ENCODE peak calls at places on chromosomes 3 and 15, in nine cellular contexts. One of them, this sample, is unnamed. For H3K4me1, the result is how much of the 10 kb centered on the place peaks cover.

GRCh38 chr15:72599855-72600464 is 54.5 kb upstream of the GOLGA6B start:
- DNase-seq in keratinocyte: no peak
- DNase-seq in lung: no peak
- DNase-seq in mesendoderm: peak
- DNase-seq in mammary epithelial cell: peak
- DNase-seq in Panc1: peak
- DNase-seq in CD8-positive, alpha-beta memory T cell: no peak
- DNase-seq in pancreas: no peak
- DNase-seq in HCT116: peak
- DNase-seq in this sample: no peak

GRCh38 chr15:42137461-42138261 is 18.8 kb downstream of the PLA2G4F start:
- DNase-seq in Panc1: no peak
- DNase-seq in HCT116: peak
- DNase-seq in keratinocyte: no peak
- DNase-seq in mesendoderm: peak
- DNase-seq in CD8-positive, alpha-beta memory T cell: no peak
- DNase-seq in pancreas: no peak
- DNase-seq in lung: peak
- DNase-seq in mammary epithelial cell: peak
- DNase-seq in this sample: no peak

GRCh38 chr3:81395739-81396138 is 365.7 kb downstream of the GBE1 start:
- DNase-seq in mammary epithelial cell: no peak
- DNase-seq in keratinocyte: no peak
- DNase-seq in lung: no peak
- DNase-seq in CD8-positive, alpha-beta memory T cell: no peak
- DNase-seq in mesendoderm: peak
- DNase-seq in pancreas: no peak
- DNase-seq in HCT116: no peak
- DNase-seq in Panc1: no peak
- DNase-seq in this sample: no peak

GRCh38 chr3:57512174-57512573 is 32.0 kb downstream of the DNAH12 start:
- DNase-seq in pancreas: no peak
- DNase-seq in mesendoderm: no peak
- DNase-seq in Panc1: no peak
- DNase-seq in CD8-positive, alpha-beta memory T cell: no peak
- DNase-seq in mammary epithelial cell: no peak
- DNase-seq in keratinocyte: no peak
- DNase-seq in lung: no peak
- DNase-seq in HCT116: no peak
- DNase-seq in this sample: no peak

GRCh38 chr3:195114786-195115597 is 156.0 kb downstream of the XXYLT1 start:
- DNase-seq in mammary epithelial cell: no peak
- DNase-seq in keratinocyte: no peak
- DNase-seq in Panc1: no peak
- DNase-seq in pancreas: no peak
- DNase-seq in lung: no peak
- DNase-seq in HCT116: no peak
- DNase-seq in mesendoderm: no peak
- DNase-seq in CD8-positive, alpha-beta memory T cell: no peak
- DNase-seq in this sample: no peak

GRCh38 chr3:23359116-23359515 is 156.0 kb downstream of the UBE2E2 start:
- DNase-seq in pancreas: no peak
- DNase-seq in HCT116: no peak
- DNase-seq in mammary epithelial cell: no peak
- DNase-seq in CD8-positive, alpha-beta memory T cell: no peak
- DNase-seq in mesendoderm: no peak
- DNase-seq in keratinocyte: no peak
- DNase-seq in lung: no peak
- DNase-seq in Panc1: no peak
- DNase-seq in this sample: no peak

GRCh38 chr3:57961828-57962447 is 46.3 kb upstream of the FLNB start:
- DNase-seq in Panc1: no peak
- DNase-seq in lung: no peak
- DNase-seq in keratinocyte: peak
- DNase-seq in HCT116: peak
- DNase-seq in CD8-positive, alpha-beta memory T cell: no peak
- DNase-seq in mammary epithelial cell: peak
- DNase-seq in pancreas: no peak
- DNase-seq in mesendoderm: peak
- DNase-seq in this sample: no peak

GRCh38 chr3:120908030-120908802 is at the start of gene STXBP5L:
- DNase-seq in HCT116: peak
- DNase-seq in lung: peak
- DNase-seq in pancreas: peak
- DNase-seq in mammary epithelial cell: peak
- DNase-seq in CD8-positive, alpha-beta memory T cell: peak
- DNase-seq in Panc1: no peak
- DNase-seq in mesendoderm: peak
- DNase-seq in keratinocyte: no peak
- DNase-seq in this sample: peak

GRCh38 chr3:23094890-23095462 is 108.2 kb upstream of the UBE2E2 start:
- DNase-seq in lung: no peak
- DNase-seq in mammary epithelial cell: peak
- DNase-seq in keratinocyte: peak
- DNase-seq in pancreas: no peak
- DNase-seq in Panc1: no peak
- DNase-seq in HCT116: peak
- DNase-seq in CD8-positive, alpha-beta memory T cell: no peak
- DNase-seq in mesendoderm: peak
- DNase-seq in this sample: no peak

GRCh38 chr15:79090487-79091203 is at the start of gene RASGRF1:
- DNase-seq in mammary epithelial cell: peak
- DNase-seq in CD8-positive, alpha-beta memory T cell: no peak
- DNase-seq in HCT116: no peak
- DNase-seq in lung: no peak
- DNase-seq in Panc1: no peak
- DNase-seq in mesendoderm: peak
- DNase-seq in pancreas: no peak
- DNase-seq in keratinocyte: no peak
- DNase-seq in this sample: no peak

GRCh38 chr15:40743921-40744809 is 10.9 kb downstream of the RMDN3 start:
- DNase-seq in pancreas: no peak
- DNase-seq in Panc1: no peak
- DNase-seq in HCT116: no peak
- DNase-seq in mammary epithelial cell: peak
- DNase-seq in CD8-positive, alpha-beta memory T cell: peak
- DNase-seq in mesendoderm: peak
- DNase-seq in lung: no peak
- DNase-seq in keratinocyte: peak
- DNase-seq in this sample: no peak

GRCh38 chr15:88513195-88513594 is 33.3 kb downstream of the DET1 start:
- DNase-seq in Panc1: no peak
- DNase-seq in lung: no peak
- DNase-seq in keratinocyte: no peak
- DNase-seq in mesendoderm: no peak
- DNase-seq in mammary epithelial cell: peak
- DNase-seq in CD8-positive, alpha-beta memory T cell: no peak
- DNase-seq in pancreas: no peak
- DNase-seq in HCT116: no peak
- DNase-seq in this sample: no peak

GRCh38 chr15:95470529-95470928 is 860.0 kb upstream of the NR2F2 start:
- DNase-seq in keratinocyte: no peak
- DNase-seq in mammary epithelial cell: no peak
- DNase-seq in HCT116: no peak
- DNase-seq in CD8-positive, alpha-beta memory T cell: no peak
- DNase-seq in Panc1: no peak
- DNase-seq in mesendoderm: no peak
- DNase-seq in pancreas: no peak
- DNase-seq in lung: no peak
- DNase-seq in this sample: no peak

GRCh38 chr3:6526861-6527260 is 334.1 kb upstream of the GRM7 start:
- DNase-seq in Panc1: no peak
- DNase-seq in mesendoderm: no peak
- DNase-seq in mammary epithelial cell: no peak
- DNase-seq in keratinocyte: no peak
- DNase-seq in lung: no peak
- DNase-seq in HCT116: no peak
- DNase-seq in CD8-positive, alpha-beta memory T cell: no peak
- DNase-seq in pancreas: no peak
- DNase-seq in this sample: no peak

GRCh38 chr15:70976856-70977255 is 84.2 kb downstream of the LRRC49 start:
- DNase-seq in keratinocyte: no peak
- DNase-seq in pancreas: no peak
- DNase-seq in Panc1: no peak
- DNase-seq in mammary epithelial cell: no peak
- DNase-seq in HCT116: no peak
- DNase-seq in CD8-positive, alpha-beta memory T cell: no peak
- DNase-seq in mesendoderm: no peak
- DNase-seq in lung: no peak
- DNase-seq in this sample: no peak

GRCh38 chr15:31265871-31266711 is 60.5 kb upstream of the KLF13 start:
- DNase-seq in pancreas: no peak
- DNase-seq in Panc1: no peak
- DNase-seq in keratinocyte: no peak
- DNase-seq in HCT116: no peak
- DNase-seq in CD8-positive, alpha-beta memory T cell: peak
- DNase-seq in mammary epithelial cell: no peak
- DNase-seq in lung: peak
- DNase-seq in mesendoderm: no peak
- DNase-seq in this sample: peak

GRCh38 chr15:84081391-84082168 is 154.0 kb upstream of the GOLGA6L4 start:
- DNase-seq in pancreas: no peak
- DNase-seq in HCT116: no peak
- DNase-seq in mammary epithelial cell: no peak
- DNase-seq in keratinocyte: no peak
- DNase-seq in Panc1: no peak
- DNase-seq in CD8-positive, alpha-beta memory T cell: no peak
- DNase-seq in mesendoderm: no peak
- DNase-seq in lung: no peak
- DNase-seq in this sample: no peak

GRCh38 chr3:2362122-2362521 is 263.5 kb downstream of the CNTN4 start:
- DNase-seq in lung: no peak
- DNase-seq in pancreas: no peak
- DNase-seq in mesendoderm: no peak
- DNase-seq in HCT116: no peak
- DNase-seq in CD8-positive, alpha-beta memory T cell: no peak
- DNase-seq in keratinocyte: no peak
- DNase-seq in Panc1: no peak
- DNase-seq in mammary epithelial cell: no peak
- DNase-seq in this sample: no peak

GRCh38 chr3:32841341-32841740 is 23.5 kb downstream of the TRIM71 start:
- DNase-seq in lung: no peak
- DNase-seq in HCT116: no peak
- DNase-seq in mammary epithelial cell: no peak
- DNase-seq in mesendoderm: no peak
- DNase-seq in Panc1: no peak
- DNase-seq in CD8-positive, alpha-beta memory T cell: no peak
- DNase-seq in keratinocyte: no peak
- DNase-seq in pancreas: no peak
- DNase-seq in this sample: no peak
- H3K4me1 ChIP-seq in lung: under half
- H3K4me1 ChIP-seq in HCT116: under half
- H3K4me1 ChIP-seq in mammary epithelial cell: under half
- H3K4me1 ChIP-seq in mesendoderm: under half
- H3K4me1 ChIP-seq in Panc1: under half
- H3K4me1 ChIP-seq in CD8-positive, alpha-beta memory T cell: under half
- H3K4me1 ChIP-seq in keratinocyte: under half
- H3K4me1 ChIP-seq in pancreas: under half
- H3K4me1 ChIP-seq in this sample: under half

GRCh38 chr3:102078864-102079808 is 229.8 kb downstream of the NFKBIZ start:
- DNase-seq in lung: peak
- DNase-seq in pancreas: no peak
- DNase-seq in CD8-positive, alpha-beta memory T cell: no peak
- DNase-seq in mammary epithelial cell: no peak
- DNase-seq in keratinocyte: no peak
- DNase-seq in Panc1: no peak
- DNase-seq in HCT116: no peak
- DNase-seq in mesendoderm: peak
- DNase-seq in this sample: no peak
- H3K4me3 ChIP-seq in lung: no peak
- H3K4me3 ChIP-seq in pancreas: no peak
- H3K4me3 ChIP-seq in CD8-positive, alpha-beta memory T cell: no peak
- H3K4me3 ChIP-seq in mammary epithelial cell: no peak
- H3K4me3 ChIP-seq in keratinocyte: no peak
- H3K4me3 ChIP-seq in Panc1: no peak
- H3K4me3 ChIP-seq in HCT116: no peak
- H3K4me3 ChIP-seq in mesendoderm: no peak
- H3K4me3 ChIP-seq in this sample: no peak

GRCh38 chr3:177905173-177905894 is 630.9 kb upstream of the KCNMB2 start:
- DNase-seq in mammary epithelial cell: peak
- DNase-seq in mesendoderm: peak
- DNase-seq in HCT116: no peak
- DNase-seq in Panc1: no peak
- DNase-seq in keratinocyte: no peak
- DNase-seq in pancreas: no peak
- DNase-seq in lung: no peak
- DNase-seq in CD8-positive, alpha-beta memory T cell: no peak
- DNase-seq in this sample: no peak
- H3K27ac ChIP-seq in mammary epithelial cell: peak
- H3K27ac ChIP-seq in mesendoderm: no peak
- H3K27ac ChIP-seq in HCT116: no peak
- H3K27ac ChIP-seq in Panc1: peak
- H3K27ac ChIP-seq in keratinocyte: no peak
- H3K27ac ChIP-seq in pancreas: peak
- H3K27ac ChIP-seq in lung: no peak
- H3K27ac ChIP-seq in CD8-positive, alpha-beta memory T cell: no peak
- H3K27ac ChIP-seq in this sample: peak

GRCh38 chr3:112681822-112682325 is 40.9 kb upstream of the CCDC80 start:
- DNase-seq in mesendoderm: no peak
- DNase-seq in keratinocyte: no peak
- DNase-seq in HCT116: no peak
- DNase-seq in lung: no peak
- DNase-seq in Panc1: no peak
- DNase-seq in CD8-positive, alpha-beta memory T cell: no peak
- DNase-seq in pancreas: no peak
- DNase-seq in mammary epithelial cell: peak
- DNase-seq in this sample: no peak

GRCh38 chr3:112686360-112686759 is 45.4 kb upstream of the CCDC80 start:
- DNase-seq in keratinocyte: no peak
- DNase-seq in CD8-positive, alpha-beta memory T cell: no peak
- DNase-seq in HCT116: no peak
- DNase-seq in Panc1: no peak
- DNase-seq in pancreas: no peak
- DNase-seq in lung: no peak
- DNase-seq in mesendoderm: no peak
- DNase-seq in mammary epithelial cell: no peak
- DNase-seq in this sample: no peak

GRCh38 chr3:112685956-112686355 is 45.0 kb upstream of the CCDC80 start:
- DNase-seq in CD8-positive, alpha-beta memory T cell: no peak
- DNase-seq in pancreas: no peak
- DNase-seq in lung: no peak
- DNase-seq in keratinocyte: no peak
- DNase-seq in HCT116: no peak
- DNase-seq in Panc1: no peak
- DNase-seq in mammary epithelial cell: no peak
- DNase-seq in mesendoderm: no peak
- DNase-seq in this sample: no peak

GRCh38 chr3:112685435-112685834 is 44.5 kb upstream of the CCDC80 start:
- DNase-seq in HCT116: no peak
- DNase-seq in CD8-positive, alpha-beta memory T cell: no peak
- DNase-seq in Panc1: no peak
- DNase-seq in mesendoderm: no peak
- DNase-seq in mammary epithelial cell: no peak
- DNase-seq in lung: no peak
- DNase-seq in keratinocyte: no peak
- DNase-seq in pancreas: no peak
- DNase-seq in this sample: no peak

DNA sequence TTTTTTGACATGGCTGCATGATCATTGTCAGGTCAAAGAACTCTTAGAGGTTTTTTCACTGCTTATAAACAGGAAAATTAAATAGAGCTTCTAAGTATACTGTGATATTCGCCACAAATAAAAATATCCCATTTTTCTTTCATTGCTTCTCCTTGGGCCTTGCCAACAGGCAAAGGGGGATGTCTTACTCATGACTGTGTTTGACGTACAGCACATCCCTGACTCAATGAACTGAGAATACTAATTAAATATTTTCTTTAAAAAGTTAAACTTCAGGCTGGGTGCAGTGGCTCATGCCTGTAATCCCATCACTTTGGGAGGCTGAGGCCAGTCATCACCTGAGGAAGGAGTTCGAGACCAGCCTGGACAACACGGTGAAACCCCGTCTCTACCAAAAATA is 41.4 kb upstream of the CCDC80 start:
- DNase-seq in lung: no peak
- DNase-seq in Panc1: no peak
- DNase-seq in keratinocyte: no peak
- DNase-seq in pancreas: no peak
- DNase-seq in CD8-positive, alpha-beta memory T cell: no peak
- DNase-seq in HCT116: no peak
- DNase-seq in mesendoderm: no peak
- DNase-seq in mammary epithelial cell: no peak
- DNase-seq in this sample: no peak
- H3K4me1 ChIP-seq in lung: under half
- H3K4me1 ChIP-seq in Panc1: under half
- H3K4me1 ChIP-seq in keratinocyte: under half
- H3K4me1 ChIP-seq in pancreas: under half
- H3K4me1 ChIP-seq in CD8-positive, alpha-beta memory T cell: under half
- H3K4me1 ChIP-seq in HCT116: under half
- H3K4me1 ChIP-seq in mesendoderm: under half
- H3K4me1 ChIP-seq in mammary epithelial cell: under half
- H3K4me1 ChIP-seq in this sample: under half